ENCODE peak calls at places on chromosomes 5 and 9, in ten cellular contexts. M, J, V, I, D, K, Q, E, N and U are unnamed samples.

GRCh38 chr5:74575741-74576538 is 64.6 kb downstream of the ENC1 start:
- DNase-seq in M (peak), J (no peak), V (peak), I (no peak), D (no peak), K (no peak), Q (no peak), E (no peak), N (no peak), U (no peak)

GRCh38 chr5:19241690-19242089 is 746.3 kb downstream of the CDH18 start:
- DNase-seq in M (peak), J (no peak), V (no peak), I (no peak), D (no peak), K (no peak), Q (no peak), E (no peak), N (no peak), U (no peak)

GRCh38 chr9:114449236-114449635 is 56.0 kb downstream of the WHRN start:
- DNase-seq in M (no peak), J (no peak), V (no peak), I (no peak), D (no peak), K (no peak), Q (no peak), E (no peak), N (no peak), U (no peak)

GRCh38 chr5:34047147-34047546 is 4.1 kb upstream of the C1QTNF3 start:
- DNase-seq in M (no peak), J (no peak), V (peak), I (no peak), D (no peak), K (no peak), Q (no peak), E (no peak), N (no peak), U (no peak)

GRCh38 chr9:85392270-85392669 is 349.5 kb downstream of the AGTPBP1 start:
- DNase-seq in M (peak), J (no peak), V (no peak), I (no peak), D (no peak), K (no peak), Q (no peak), E (no peak), N (no peak), U (no peak)

GRCh38 chr5:110625376-110625999 is 101.0 kb downstream of the TMEM232 start:
- DNase-seq in M (peak), J (peak), V (peak), I (no peak), D (no peak), K (no peak), Q (no peak), E (no peak), N (no peak), U (no peak)

GRCh38 chr5:138657360-138657759 is 82.2 kb upstream of the HSPA9 start:
- DNase-seq in M (no peak), J (no peak), V (no peak), I (no peak), D (no peak), K (peak), Q (no peak), E (peak), N (no peak), U (no peak)

GRCh38 chr5:180081481-180081880 is 9.9 kb upstream of the RNF130 start:
- DNase-seq in M (no peak), J (no peak), V (no peak), I (no peak), D (no peak), K (no peak), Q (no peak), E (no peak), N (no peak), U (no peak)

GRCh38 chr9:131021785-131022184 is 12.8 kb downstream of the LAMC3 start:
- DNase-seq in M (no peak), J (no peak), V (no peak), I (peak), D (no peak), K (no peak), Q (no peak), E (no peak), N (no peak), U (no peak)

GRCh38 chr9:124257865-124258764 is at the start of gene NEK6:
- DNase-seq in M (peak), J (peak), V (peak), I (peak), D (no peak), K (no peak), Q (peak), E (peak), N (peak), U (no peak)

GRCh38 chr5:129110742-129111141 is 16.2 kb downstream of the ISOC1 start:
- DNase-seq in M (no peak), J (no peak), V (peak), I (no peak), D (no peak), K (no peak), Q (no peak), E (no peak), N (no peak), U (no peak)

GRCh38 chr5:38832810-38833209 is 13.0 kb upstream of the OSMR start:
- DNase-seq in M (no peak), J (no peak), V (no peak), I (no peak), D (no peak), K (no peak), Q (no peak), E (no peak), N (no peak), U (no peak)

GRCh38 chr5:38835887-38836286 is 9.9 kb upstream of the OSMR start:
- DNase-seq in M (peak), J (no peak), V (peak), I (no peak), D (no peak), K (no peak), Q (no peak), E (no peak), N (no peak), U (no peak)

GRCh38 chr5:38830521-38831051 is 15.2 kb upstream of the OSMR start:
- DNase-seq in M (no peak), J (no peak), V (peak), I (no peak), D (no peak), K (no peak), Q (no peak), E (no peak), N (no peak), U (no peak)

GRCh38 chr5:38831117-38831516 is 14.7 kb upstream of the OSMR start:
- DNase-seq in M (no peak), J (no peak), V (no peak), I (no peak), D (no peak), K (no peak), Q (no peak), E (no peak), N (no peak), U (no peak)

DNA sequence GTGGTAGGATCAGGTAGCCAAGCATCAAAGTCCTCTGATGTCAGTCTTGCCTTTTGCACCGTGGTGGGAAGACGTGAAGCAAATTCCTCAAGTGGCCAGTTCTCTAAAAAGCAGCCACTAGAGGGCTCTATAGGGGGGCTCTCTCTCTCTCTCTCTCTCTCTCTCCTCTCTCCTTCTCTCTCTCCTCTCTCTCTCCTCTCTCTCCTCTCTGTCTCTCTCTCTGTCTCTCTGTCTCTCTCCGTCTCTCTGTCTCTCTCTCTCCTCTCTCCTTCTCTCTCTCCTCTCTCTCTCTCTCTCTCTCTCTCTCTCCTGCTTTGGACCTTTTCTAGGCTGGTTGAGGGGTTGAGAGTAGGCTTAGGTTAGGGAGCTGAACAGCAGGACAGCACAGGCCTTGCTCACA is 13.9 kb upstream of the OSMR start:
- DNase-seq in M (peak), J (peak), V (peak), I (no peak), D (no peak), K (no peak), Q (no peak), E (no peak), N (no peak), U (no peak)
- TF ChIP-seq CTCF in M (peak), J (peak), V (peak), I (peak), D (peak), K (peak), Q (peak), E (no peak), N (no peak), U (no peak)

DNA sequence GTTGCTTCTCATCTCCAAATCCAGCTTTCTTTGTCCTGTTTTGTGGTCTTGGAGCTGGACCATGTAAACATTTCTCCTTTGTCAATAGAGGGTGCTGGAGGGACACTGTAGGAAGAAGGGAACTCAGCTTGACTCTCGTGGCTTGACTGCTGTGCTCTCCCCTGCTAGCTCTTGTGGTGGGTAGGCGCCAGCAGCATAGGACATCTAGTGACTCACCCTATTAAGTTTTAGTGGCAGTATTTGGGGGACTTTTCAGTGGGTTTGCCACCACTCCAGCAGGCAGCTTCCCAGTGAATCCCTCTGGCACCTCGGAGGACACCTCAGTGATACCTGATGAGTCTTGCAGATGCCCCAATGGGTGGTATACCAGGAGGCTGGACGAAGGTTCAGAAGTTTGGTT is 97.8 kb downstream of the TSSK1B start:
- DNase-seq in M (peak), J (peak), V (peak), I (no peak), D (no peak), K (peak), Q (peak), E (no peak), N (no peak), U (no peak)
- TF ChIP-seq CTCF in M (peak), J (peak), V (peak), I (peak), D (peak), K (peak), Q (peak), E (peak), N (no peak), U (no peak)

DNA sequence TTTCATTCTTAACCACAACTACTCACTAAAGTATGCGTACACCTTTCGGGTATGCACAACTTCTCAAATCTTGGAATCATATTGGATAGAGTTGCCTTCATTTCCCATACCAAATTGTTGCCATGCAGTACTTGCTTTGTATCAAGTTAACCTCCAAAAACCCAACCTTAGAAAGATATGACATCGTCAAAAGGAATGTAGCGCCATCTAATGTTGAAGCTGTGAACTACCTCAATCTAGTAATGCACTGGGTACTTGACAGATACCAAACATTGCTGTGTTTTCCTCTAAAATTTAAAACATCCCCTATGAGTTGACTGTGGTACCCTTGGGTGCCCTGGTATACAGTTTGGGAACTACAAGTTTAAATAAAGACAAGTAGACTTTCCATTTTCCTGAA is 318.4 kb downstream of the ARL15 start:
- DNase-seq in M (no peak), J (no peak), V (no peak), I (no peak), D (no peak), K (no peak), Q (no peak), E (no peak), N (no peak), U (no peak)
- TF ChIP-seq CTCF in M (peak), J (peak), V (peak), I (peak), D (peak), K (peak), Q (no peak), E (peak), N (no peak), U (peak)

DNA sequence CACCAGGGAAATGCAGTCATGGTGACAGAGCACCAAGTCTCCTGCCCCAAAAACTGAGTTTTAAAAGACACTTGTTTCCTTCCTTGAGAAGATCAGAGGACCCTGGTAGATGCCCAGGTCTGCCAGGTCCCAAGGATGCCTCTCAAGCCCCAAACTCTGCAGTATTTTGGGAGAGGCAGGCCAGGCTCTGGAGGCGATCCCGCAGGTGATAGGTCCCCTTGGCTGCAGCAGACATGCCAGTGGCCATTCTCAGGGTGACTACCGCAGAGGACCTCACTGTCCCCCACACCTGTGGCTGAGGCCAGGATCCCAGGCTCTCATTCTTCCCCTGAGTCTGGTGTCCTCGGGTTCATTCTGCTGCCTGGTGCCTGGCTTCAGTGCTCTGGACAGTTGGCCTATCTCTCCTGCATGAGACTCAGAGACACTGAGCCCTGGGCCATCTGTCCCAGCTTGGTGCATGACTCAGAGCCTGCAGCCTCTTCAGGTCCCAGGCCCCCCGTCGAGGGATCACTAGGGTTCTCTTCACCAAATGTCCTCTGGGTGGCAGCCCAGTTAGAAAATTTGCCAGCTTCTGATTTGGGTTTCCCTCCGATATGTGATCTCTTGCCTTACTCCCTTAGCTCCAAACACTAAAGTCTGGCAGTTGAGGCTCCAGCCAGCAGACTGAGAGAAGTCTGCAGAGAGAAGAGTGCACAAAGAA is 59.7 kb upstream of the GARNL3 start:
- DNase-seq in M (no peak), J (no peak), V (peak), I (peak), D (no peak), K (no peak), Q (no peak), E (no peak), N (no peak), U (no peak)
- TF ChIP-seq CTCF in M (peak), J (peak), V (peak), I (peak), D (peak), K (peak), Q (no peak), E (no peak), N (no peak), U (no peak)

GRCh38 chr5:31193591-31194457 is at the start of gene CDH6:
- DNase-seq in M (peak), J (peak), V (peak), I (no peak), D (peak), K (peak), Q (peak), E (peak), N (no peak), U (no peak)

GRCh38 chr5:31197183-31197582 is 3.7 kb downstream of the CDH6 start:
- DNase-seq in M (peak), J (no peak), V (peak), I (no peak), D (no peak), K (no peak), Q (no peak), E (no peak), N (no peak), U (no peak)

GRCh38 chr5:31194892-31195291 is 1.4 kb downstream of the CDH6 start:
- DNase-seq in M (peak), J (no peak), V (peak), I (no peak), D (no peak), K (no peak), Q (no peak), E (no peak), N (no peak), U (no peak)

GRCh38 chr5:31194458-31194808 is 947 bp downstream of the CDH6 start:
- DNase-seq in M (no peak), J (peak), V (peak), I (no peak), D (no peak), K (no peak), Q (no peak), E (no peak), N (no peak), U (no peak)

GRCh38 chr5:31196309-31196708 is 2.8 kb downstream of the CDH6 start:
- DNase-seq in M (peak), J (peak), V (peak), I (no peak), D (no peak), K (no peak), Q (no peak), E (no peak), N (no peak), U (no peak)
- TF ChIP-seq CTCF in M (peak), J (no peak), V (peak), I (no peak), D (peak), K (peak), Q (no peak), E (no peak), N (no peak), U (no peak)

DNA sequence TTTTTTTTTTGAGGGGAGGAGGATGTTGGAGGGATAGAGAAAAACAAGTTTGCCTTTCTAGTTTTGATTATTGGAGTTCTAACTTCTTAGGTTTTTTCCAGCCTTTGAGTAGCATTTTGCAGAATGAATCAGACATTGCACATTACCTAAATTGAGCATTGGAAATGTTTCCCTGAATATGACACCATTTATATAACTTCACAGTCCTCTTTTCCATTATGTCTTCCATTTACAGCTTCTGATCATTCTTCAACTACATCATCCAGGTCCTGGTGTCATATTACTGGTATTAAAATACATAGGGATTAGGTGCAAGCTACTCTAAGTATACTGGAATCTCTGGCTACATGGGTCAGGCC is 286.1 kb downstream of the ARHGAP26 start:
- DNase-seq in M (peak), J (no peak), V (peak), I (no peak), D (no peak), K (no peak), Q (no peak), E (no peak), N (no peak), U (no peak)
- TF ChIP-seq CTCF in M (no peak), J (no peak), V (no peak), I (no peak), D (no peak), K (no peak), Q (no peak), E (no peak), N (no peak), U (no peak)

DNA sequence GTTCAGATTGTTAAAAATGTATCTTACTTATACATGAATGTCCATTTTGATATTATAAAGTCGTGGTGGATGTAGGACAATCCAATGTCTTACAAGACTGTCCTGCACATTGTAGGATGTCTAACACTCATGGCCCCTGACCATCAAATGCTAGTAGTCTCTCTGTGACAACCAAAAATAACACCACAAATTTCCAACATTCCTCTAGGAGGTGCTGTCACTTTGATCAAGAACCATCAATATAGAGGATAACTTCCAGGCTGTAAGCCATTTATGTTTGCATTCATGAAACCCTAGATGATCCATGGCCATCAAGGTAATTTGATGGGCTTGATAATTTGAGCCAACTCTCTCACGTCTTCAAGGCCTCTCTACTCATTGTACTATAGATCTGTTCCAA is 20.5 kb upstream of the ZFR start:
- DNase-seq in M (no peak), J (no peak), V (no peak), I (no peak), D (no peak), K (no peak), Q (no peak), E (no peak), N (no peak), U (no peak)
- TF ChIP-seq CTCF in M (no peak), J (no peak), V (no peak), I (no peak), D (no peak), K (no peak), Q (no peak), E (no peak), N (no peak), U (no peak)

DNA sequence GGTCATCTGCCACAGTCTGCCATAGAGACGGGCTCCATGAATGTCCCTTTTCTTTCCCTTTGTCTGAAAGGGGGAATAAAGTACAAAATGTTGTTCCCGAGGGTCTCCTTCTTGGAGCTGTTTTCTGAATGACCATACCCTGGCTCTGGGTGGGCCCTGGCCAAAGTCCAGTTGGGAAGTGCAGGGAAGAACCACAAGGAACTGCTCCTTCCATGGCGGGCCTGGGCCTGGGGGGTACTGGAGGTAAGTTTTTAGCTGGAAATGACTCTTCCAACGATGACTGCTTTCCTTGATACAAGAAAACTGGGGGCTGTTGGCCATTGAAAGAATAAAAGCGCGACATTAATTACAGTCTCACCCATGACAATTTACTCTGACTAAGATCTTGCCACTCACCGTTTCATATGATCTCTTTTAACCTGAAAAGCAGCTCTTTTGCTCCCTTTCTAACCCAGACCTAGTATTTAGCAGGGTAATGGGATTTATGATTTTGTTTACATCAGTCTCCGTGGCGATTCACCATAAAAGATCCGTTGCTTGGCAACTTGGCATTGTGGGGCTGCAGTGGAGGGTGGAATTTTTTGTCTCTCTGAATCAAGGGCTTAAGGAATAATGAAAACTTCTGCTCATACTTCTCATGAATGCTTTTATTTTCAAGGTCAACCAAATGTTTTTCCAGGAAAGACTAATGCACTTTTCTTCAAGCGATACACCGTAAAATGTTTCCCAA is 89.2 kb upstream of the PTCH1 start:
- DNase-seq in M (no peak), J (no peak), V (no peak), I (no peak), D (no peak), K (no peak), Q (no peak), E (no peak), N (no peak), U (no peak)
- TF ChIP-seq CTCF in M (no peak), J (no peak), V (no peak), I (no peak), D (no peak), K (no peak), Q (no peak), E (no peak), N (no peak), U (no peak)